ENCODE peak calls at places on chromosome 12, in nine cellular contexts. R is NK-92 treated with Interleukin-12 subunit alpha and Interleukin-12 subunit beta, amount 100 ng/mL, for 24 hours; Y is AG08395; L is GM19239; D is activated CD4-positive, alpha-beta T cell treated with anti-CD3 and anti-CD28 coated beads for 1 hour; U is ovary; T is body of pancreas; W is mesendoderm; N is right lobe of liver. B is an unnamed sample.

GRCh38 chr12:14597480-14597879 is 29.8 kb upstream of the PLBD1 start:
- DNase-seq in W (no peak), U (no peak), R (no peak), T (no peak), D (no peak), N (no peak), Y (no peak), L (no peak), B (no peak)

GRCh38 chr12:52735816-52736632 is 32.7 kb upstream of the KRT77 start:
- DNase-seq in T (no peak), W (no peak), L (no peak), U (no peak), R (no peak), N (no peak), Y (no peak), D (no peak), B (no peak)

GRCh38 chr12:53324113-53324778 is 2.8 kb upstream of the AAAS start:
- DNase-seq in L (peak), R (peak), T (peak), Y (no peak), D (peak), W (no peak), U (no peak), N (peak), B (peak)

GRCh38 chr12:37543131-37543965 is 773.2 kb upstream of the ALG10B start:
- DNase-seq in W (no peak), N (no peak), L (no peak), Y (no peak), T (no peak), D (no peak), R (no peak), U (no peak), B (no peak)

GRCh38 chr12:3336606-3337311 is 154.2 kb upstream of the PRMT8 start:
- DNase-seq in D (no peak), U (no peak), Y (no peak), T (peak), R (no peak), N (no peak), L (no peak), W (no peak), B (no peak)

GRCh38 chr12:101441835-101442234 is 33.3 kb upstream of the SPIC start:
- DNase-seq in D (no peak), W (no peak), Y (no peak), U (no peak), T (no peak), L (no peak), N (no peak), R (no peak), B (no peak)

GRCh38 chr12:81759215-81759991 is at the start of gene PPFIA2:
- DNase-seq in N (no peak), Y (peak), U (peak), D (no peak), W (peak), L (no peak), T (peak), R (no peak), B (no peak)

GRCh38 chr12:21985155-21985554 is 43.9 kb upstream of the ABCC9 start:
- DNase-seq in Y (no peak), R (no peak), N (no peak), D (no peak), L (no peak), U (no peak), W (no peak), T (no peak), B (no peak)

GRCh38 chr12:107914460-107914977 is 140.0 kb downstream of the ASCL4 start:
- DNase-seq in R (no peak), W (no peak), D (no peak), U (no peak), N (no peak), L (no peak), Y (no peak), T (no peak), B (no peak)